ENCODE peak calls at places on chromosomes 13 and 19, in ten cellular contexts. One of them, this sample, is unnamed.

GRCh38 chr19:29928831-29929230 is 13.2 kb upstream of the URI1 start:
- DNase-seq in foreskin keratinocyte: no peak
- DNase-seq in fibroblast of lung: no peak
- DNase-seq in ecto neural progenitor cell: no peak
- DNase-seq in psoas muscle: no peak
- DNase-seq in GM23248: no peak
- DNase-seq in left ventricle myocardium superior: no peak
- DNase-seq in stimulated activated CD4-positive, alpha-beta T cell treated with anti-CD3 and anti-CD28 coated beads, Interleukin-4, amount 100 ng/mL, for 48 hours: no peak
- DNase-seq in C1 segment of cervical spinal cord: no peak
- DNase-seq in fibroblast of gingiva: no peak
- DNase-seq in this sample: no peak

GRCh38 chr19:55579766-55580621 is 654 bp downstream of the ZNF579 start:
- DNase-seq in psoas muscle: peak; percentile 80
- DNase-seq in GM23248: peak; percentile 44
- DNase-seq in fibroblast of gingiva: peak; percentile 44
- DNase-seq in stimulated activated CD4-positive, alpha-beta T cell treated with anti-CD3 and anti-CD28 coated beads, Interleukin-4, amount 100 ng/mL, for 48 hours: no peak
- DNase-seq in foreskin keratinocyte: no peak
- DNase-seq in C1 segment of cervical spinal cord: no peak
- DNase-seq in ecto neural progenitor cell: no peak
- DNase-seq in left ventricle myocardium superior: peak; percentile 37
- DNase-seq in fibroblast of lung: peak; percentile 54
- DNase-seq in this sample: peak; percentile 49

GRCh38 chr19:30064776-30065494 is 122.9 kb downstream of the URI1 start:
- DNase-seq in left ventricle myocardium superior: no peak
- DNase-seq in ecto neural progenitor cell: peak; percentile 36
- DNase-seq in C1 segment of cervical spinal cord: no peak
- DNase-seq in psoas muscle: no peak
- DNase-seq in fibroblast of gingiva: no peak
- DNase-seq in stimulated activated CD4-positive, alpha-beta T cell treated with anti-CD3 and anti-CD28 coated beads, Interleukin-4, amount 100 ng/mL, for 48 hours: no peak
- DNase-seq in fibroblast of lung: no peak
- DNase-seq in foreskin keratinocyte: no peak
- DNase-seq in GM23248: no peak
- DNase-seq in this sample: no peak

GRCh38 chr19:16327911-16328823 is 3.5 kb downstream of the KLF2 start:
- DNase-seq in foreskin keratinocyte: peak; percentile 10
- DNase-seq in stimulated activated CD4-positive, alpha-beta T cell treated with anti-CD3 and anti-CD28 coated beads, Interleukin-4, amount 100 ng/mL, for 48 hours: no peak
- DNase-seq in left ventricle myocardium superior: peak; percentile 73
- DNase-seq in GM23248: peak; percentile 93
- DNase-seq in fibroblast of lung: peak; percentile 41
- DNase-seq in psoas muscle: peak; percentile 89
- DNase-seq in ecto neural progenitor cell: no peak
- DNase-seq in C1 segment of cervical spinal cord: no peak
- DNase-seq in fibroblast of gingiva: peak; percentile 94
- DNase-seq in this sample: peak; percentile 78

GRCh38 chr19:58551577-58552471 is 3.1 kb downstream of the CHMP2A start:
- DNase-seq in fibroblast of gingiva: no peak
- DNase-seq in foreskin keratinocyte: no peak
- DNase-seq in fibroblast of lung: no peak
- DNase-seq in ecto neural progenitor cell: no peak
- DNase-seq in stimulated activated CD4-positive, alpha-beta T cell treated with anti-CD3 and anti-CD28 coated beads, Interleukin-4, amount 100 ng/mL, for 48 hours: no peak
- DNase-seq in psoas muscle: no peak
- DNase-seq in left ventricle myocardium superior: no peak
- DNase-seq in C1 segment of cervical spinal cord: no peak
- DNase-seq in GM23248: no peak
- DNase-seq in this sample: no peak

GRCh38 chr13:99653526-99653925 is 152.3 kb downstream of the TM9SF2 start:
- DNase-seq in fibroblast of lung: no peak
- DNase-seq in left ventricle myocardium superior: no peak
- DNase-seq in ecto neural progenitor cell: no peak
- DNase-seq in psoas muscle: no peak
- DNase-seq in C1 segment of cervical spinal cord: no peak
- DNase-seq in GM23248: no peak
- DNase-seq in fibroblast of gingiva: no peak
- DNase-seq in foreskin keratinocyte: no peak
- DNase-seq in stimulated activated CD4-positive, alpha-beta T cell treated with anti-CD3 and anti-CD28 coated beads, Interleukin-4, amount 100 ng/mL, for 48 hours: no peak
- DNase-seq in this sample: no peak

GRCh38 chr19:18098891-18099622 is 1.5 kb downstream of the MAST3 start:
- DNase-seq in GM23248: peak; percentile 31
- DNase-seq in fibroblast of lung: no peak
- DNase-seq in foreskin keratinocyte: no peak
- DNase-seq in stimulated activated CD4-positive, alpha-beta T cell treated with anti-CD3 and anti-CD28 coated beads, Interleukin-4, amount 100 ng/mL, for 48 hours: no peak
- DNase-seq in fibroblast of gingiva: no peak
- DNase-seq in left ventricle myocardium superior: no peak
- DNase-seq in psoas muscle: no peak
- DNase-seq in ecto neural progenitor cell: no peak
- DNase-seq in C1 segment of cervical spinal cord: no peak
- DNase-seq in this sample: no peak

GRCh38 chr19:58059003-58059671 is at the start of gene ZNF135:
- DNase-seq in psoas muscle: peak; percentile 92
- DNase-seq in GM23248: peak; percentile 95
- DNase-seq in fibroblast of lung: peak; percentile 86
- DNase-seq in fibroblast of gingiva: peak; percentile 85
- DNase-seq in foreskin keratinocyte: peak; percentile 67
- DNase-seq in C1 segment of cervical spinal cord: peak; percentile 83
- DNase-seq in stimulated activated CD4-positive, alpha-beta T cell treated with anti-CD3 and anti-CD28 coated beads, Interleukin-4, amount 100 ng/mL, for 48 hours: peak; percentile 33
- DNase-seq in ecto neural progenitor cell: peak; percentile 91
- DNase-seq in left ventricle myocardium superior: peak; percentile 96
- DNase-seq in this sample: peak; percentile 42

GRCh38 chr19:33214621-33215020 is 11.0 kb downstream of the SLC7A10 start:
- DNase-seq in foreskin keratinocyte: no peak
- DNase-seq in ecto neural progenitor cell: peak; percentile 72
- DNase-seq in fibroblast of gingiva: no peak
- DNase-seq in left ventricle myocardium superior: peak; percentile 9
- DNase-seq in fibroblast of lung: peak; percentile 19
- DNase-seq in psoas muscle: peak; percentile 26
- DNase-seq in stimulated activated CD4-positive, alpha-beta T cell treated with anti-CD3 and anti-CD28 coated beads, Interleukin-4, amount 100 ng/mL, for 48 hours: no peak
- DNase-seq in GM23248: peak; percentile 53
- DNase-seq in C1 segment of cervical spinal cord: no peak
- DNase-seq in this sample: no peak

GRCh38 chr13:62687727-62688126 is 1272.1 kb upstream of the PCDH20 start:
- DNase-seq in foreskin keratinocyte: no peak
- DNase-seq in C1 segment of cervical spinal cord: no peak
- DNase-seq in stimulated activated CD4-positive, alpha-beta T cell treated with anti-CD3 and anti-CD28 coated beads, Interleukin-4, amount 100 ng/mL, for 48 hours: no peak
- DNase-seq in left ventricle myocardium superior: no peak
- DNase-seq in fibroblast of lung: no peak
- DNase-seq in psoas muscle: no peak
- DNase-seq in ecto neural progenitor cell: no peak
- DNase-seq in fibroblast of gingiva: no peak
- DNase-seq in GM23248: no peak
- DNase-seq in this sample: no peak

GRCh38 chr13:75480691-75481175 is 1.2 kb downstream of the TBC1D4 start:
- DNase-seq in foreskin keratinocyte: peak; percentile 85
- DNase-seq in psoas muscle: peak; percentile 86
- DNase-seq in ecto neural progenitor cell: peak; percentile 76
- DNase-seq in left ventricle myocardium superior: peak; percentile 71
- DNase-seq in C1 segment of cervical spinal cord: no peak
- DNase-seq in stimulated activated CD4-positive, alpha-beta T cell treated with anti-CD3 and anti-CD28 coated beads, Interleukin-4, amount 100 ng/mL, for 48 hours: no peak
- DNase-seq in fibroblast of lung: peak; percentile 62
- DNase-seq in fibroblast of gingiva: peak; percentile 55
- DNase-seq in GM23248: peak; percentile 61
- DNase-seq in this sample: peak; percentile 81

GRCh38 chr19:12797141-12797587 is 4.4 kb downstream of the PRDX2 start:
- DNase-seq in C1 segment of cervical spinal cord: no peak
- DNase-seq in psoas muscle: no peak
- DNase-seq in GM23248: no peak
- DNase-seq in left ventricle myocardium superior: no peak
- DNase-seq in stimulated activated CD4-positive, alpha-beta T cell treated with anti-CD3 and anti-CD28 coated beads, Interleukin-4, amount 100 ng/mL, for 48 hours: no peak
- DNase-seq in foreskin keratinocyte: no peak
- DNase-seq in fibroblast of lung: no peak
- DNase-seq in ecto neural progenitor cell: no peak
- DNase-seq in fibroblast of gingiva: no peak
- DNase-seq in this sample: no peak

GRCh38 chr13:79989251-79989661 is 351.7 kb downstream of the SPRY2 start:
- DNase-seq in psoas muscle: no peak
- DNase-seq in foreskin keratinocyte: peak; percentile 68
- DNase-seq in GM23248: peak; percentile 78
- DNase-seq in fibroblast of gingiva: no peak
- DNase-seq in left ventricle myocardium superior: no peak
- DNase-seq in stimulated activated CD4-positive, alpha-beta T cell treated with anti-CD3 and anti-CD28 coated beads, Interleukin-4, amount 100 ng/mL, for 48 hours: no peak
- DNase-seq in fibroblast of lung: peak; percentile 44
- DNase-seq in ecto neural progenitor cell: no peak
- DNase-seq in C1 segment of cervical spinal cord: no peak
- DNase-seq in this sample: no peak

GRCh38 chr13:44399045-44399444 is 25.4 kb downstream of the SERP2 start:
- DNase-seq in foreskin keratinocyte: no peak
- DNase-seq in fibroblast of gingiva: no peak
- DNase-seq in C1 segment of cervical spinal cord: no peak
- DNase-seq in GM23248: no peak
- DNase-seq in fibroblast of lung: no peak
- DNase-seq in psoas muscle: no peak
- DNase-seq in stimulated activated CD4-positive, alpha-beta T cell treated with anti-CD3 and anti-CD28 coated beads, Interleukin-4, amount 100 ng/mL, for 48 hours: no peak
- DNase-seq in ecto neural progenitor cell: no peak
- DNase-seq in left ventricle myocardium superior: no peak
- DNase-seq in this sample: no peak

GRCh38 chr13:42367836-42368235 is 95.9 kb downstream of the AKAP11 start:
- DNase-seq in stimulated activated CD4-positive, alpha-beta T cell treated with anti-CD3 and anti-CD28 coated beads, Interleukin-4, amount 100 ng/mL, for 48 hours: no peak
- DNase-seq in fibroblast of lung: no peak
- DNase-seq in fibroblast of gingiva: no peak
- DNase-seq in foreskin keratinocyte: peak; percentile 36
- DNase-seq in ecto neural progenitor cell: no peak
- DNase-seq in psoas muscle: no peak
- DNase-seq in GM23248: no peak
- DNase-seq in left ventricle myocardium superior: no peak
- DNase-seq in C1 segment of cervical spinal cord: no peak
- DNase-seq in this sample: no peak

GRCh38 chr19:41265376-41266153 is 1.4 kb downstream of the HNRNPUL1 start:
- DNase-seq in psoas muscle: no peak
- DNase-seq in foreskin keratinocyte: peak; percentile 15
- DNase-seq in C1 segment of cervical spinal cord: peak; percentile 4
- DNase-seq in left ventricle myocardium superior: no peak
- DNase-seq in fibroblast of gingiva: peak; percentile 7
- DNase-seq in GM23248: peak; percentile 63
- DNase-seq in fibroblast of lung: peak; percentile 20
- DNase-seq in ecto neural progenitor cell: peak; percentile 53
- DNase-seq in stimulated activated CD4-positive, alpha-beta T cell treated with anti-CD3 and anti-CD28 coated beads, Interleukin-4, amount 100 ng/mL, for 48 hours: no peak
- DNase-seq in this sample: no peak

GRCh38 chr19:50720181-50720920 is 749 bp upstream of the SHANK1 start:
- DNase-seq in left ventricle myocardium superior: no peak
- DNase-seq in psoas muscle: no peak
- DNase-seq in GM23248: peak; percentile 48
- DNase-seq in ecto neural progenitor cell: no peak
- DNase-seq in foreskin keratinocyte: no peak
- DNase-seq in C1 segment of cervical spinal cord: no peak
- DNase-seq in stimulated activated CD4-positive, alpha-beta T cell treated with anti-CD3 and anti-CD28 coated beads, Interleukin-4, amount 100 ng/mL, for 48 hours: no peak
- DNase-seq in fibroblast of gingiva: no peak
- DNase-seq in fibroblast of lung: no peak
- DNase-seq in this sample: no peak

GRCh38 chr19:13974073-13974472 is 21.8 kb downstream of the DCAF15 start:
- DNase-seq in GM23248: no peak
- DNase-seq in foreskin keratinocyte: peak; percentile 90
- DNase-seq in C1 segment of cervical spinal cord: no peak
- DNase-seq in stimulated activated CD4-positive, alpha-beta T cell treated with anti-CD3 and anti-CD28 coated beads, Interleukin-4, amount 100 ng/mL, for 48 hours: no peak
- DNase-seq in ecto neural progenitor cell: peak; percentile 76
- DNase-seq in fibroblast of lung: no peak
- DNase-seq in psoas muscle: no peak
- DNase-seq in fibroblast of gingiva: no peak
- DNase-seq in left ventricle myocardium superior: no peak
- DNase-seq in this sample: no peak